ENCODE peak calls at places on chromosomes 16 and 17, in six cellular contexts. H is mucosa of descending colon, E is HFFc6, G is GF-D8, B is HS-5, A is ELR. K is an unnamed sample.

GRCh38 chr17:79478051-79478461 is 132.8 kb downstream of the RBFOX3 start:
- DNase-seq in B (no peak), G (no peak), E (no peak), A (no peak), H (no peak), K (no peak)

GRCh38 chr17:41976142-41976768 is 9.7 kb downstream of the CNP start:
- DNase-seq in E (no peak), B (no peak), G (no peak), A (no peak), H (no peak), K (no peak)

GRCh38 chr17:33292981-33293867 is at the start of gene ASIC2:
- DNase-seq in A (no peak), E (no peak), B (no peak), H (peak), G (no peak), K (no peak)

GRCh38 chr16:19704321-19705130 is 13.5 kb downstream of the KNOP1 start:
- DNase-seq in H (no peak), B (no peak), E (peak), A (peak), G (no peak), K (peak)

GRCh38 chr17:19753661-19754463 is 5.8 kb upstream of the ALDH3A1 start:
- DNase-seq in G (no peak), B (no peak), E (no peak), H (peak), A (peak), K (peak)

GRCh38 chr16:2819179-2819938 is 2.3 kb downstream of the PRSS21 start:
- DNase-seq in A (no peak), H (no peak), E (no peak), G (no peak), B (no peak), K (no peak)

GRCh38 chr16:30979170-30980067 is 5.6 kb upstream of the HSD3B7 start:
- DNase-seq in B (no peak), A (no peak), E (no peak), G (no peak), H (no peak), K (no peak)

GRCh38 chr17:4936436-4936835 is 3.4 kb downstream of the SLC25A11 start:
- DNase-seq in A (no peak), H (no peak), G (no peak), E (no peak), B (no peak), K (no peak)

GRCh38 chr16:79299154-79299799 is 301.3 kb downstream of the MAF start:
- DNase-seq in B (no peak), H (no peak), E (no peak), A (no peak), G (no peak), K (no peak)

GRCh38 chr16:22977294-22977697 is 163.3 kb downstream of the HS3ST2 start:
- DNase-seq in H (no peak), E (peak), G (no peak), A (peak), B (no peak), K (peak)

GRCh38 chr17:7374353-7374752 is 6.5 kb upstream of the TNK1 start:
- DNase-seq in G (no peak), B (no peak), E (no peak), A (no peak), H (no peak), K (no peak)

GRCh38 chr17:8185580-8186445 is 4.2 kb downstream of the BORCS6 start:
- DNase-seq in H (peak), G (peak), A (peak), E (peak), B (no peak), K (peak)

GRCh38 chr17:31492880-31493655 is 101.6 kb downstream of the RAB11FIP4 start:
- DNase-seq in H (peak), A (no peak), B (no peak), G (peak), E (no peak), K (no peak)

GRCh38 chr16:49061315-49061714 is 220.3 kb downstream of the CBLN1 start:
- DNase-seq in E (no peak), B (no peak), A (no peak), G (no peak), H (no peak), K (no peak)

GRCh38 chr16:57785924-57786323 is 16.4 kb downstream of the KIFC3 start:
- DNase-seq in E (no peak), G (no peak), H (no peak), A (no peak), B (no peak), K (no peak)

GRCh38 chr17:59001158-59001814 is 105.4 kb downstream of the TRIM37 start:
- DNase-seq in B (no peak), A (peak), H (peak), G (peak), E (peak), K (peak)

GRCh38 chr16:1634541-1634940 is 22.4 kb downstream of the CRAMP1 start:
- DNase-seq in E (no peak), A (no peak), H (no peak), G (no peak), B (no peak), K (no peak)

GRCh38 chr17:79630821-79631639 is 20.2 kb upstream of the RBFOX3 start:
- DNase-seq in B (no peak), G (no peak), H (no peak), A (no peak), E (no peak), K (no peak)

GRCh38 chr16:29307598-29308507 is 98.7 kb downstream of the NPIPB11 start:
- DNase-seq in A (peak), H (no peak), B (no peak), G (no peak), E (peak), K (peak)

GRCh38 chr17:77478281-77478680 is 337.5 kb downstream of the SEC14L1 start:
- DNase-seq in E (no peak), B (no peak), G (no peak), A (no peak), H (no peak), K (no peak)

GRCh38 chr16:3566990-3567389 is 10.2 kb downstream of the NLRC3 start:
- DNase-seq in A (no peak), B (no peak), E (no peak), G (no peak), H (no peak), K (no peak)

GRCh38 chr17:83190601-83191387 is 111.4 kb downstream of the METRNL start:
- DNase-seq in A (no peak), H (no peak), B (no peak), G (no peak), E (no peak), K (no peak)

GRCh38 chr17:60260540-60260939 is 110.8 kb downstream of the CA4 start:
- DNase-seq in E (no peak), B (no peak), A (no peak), H (no peak), G (no peak), K (no peak)

GRCh38 chr17:38608648-38609047 is 2.9 kb upstream of the SRCIN1 start:
- DNase-seq in E (no peak), A (no peak), B (no peak), G (no peak), H (peak), K (no peak)